ENCODE peak calls at places on chromosomes 12 and 14, in seven cellular contexts. One of them, this sample, is unnamed. For H3K4me1, the result is how much of the 10 kb centered on the place peaks cover.

GRCh38 chr12:12194206-12194605 is 72.6 kb downstream of the LRP6 start:
- DNase-seq in HepG2: peak
- DNase-seq in stomach: no peak
- DNase-seq in tibial nerve: no peak
- DNase-seq in H1: no peak
- DNase-seq in esophagus muscularis mucosa: no peak
- DNase-seq in A549: peak
- DNase-seq in this sample: no peak

GRCh38 chr14:61659582-61659981 is 35.7 kb upstream of the HIF1A start:
- DNase-seq in stomach: no peak
- DNase-seq in H1: no peak
- DNase-seq in tibial nerve: no peak
- DNase-seq in esophagus muscularis mucosa: no peak
- DNase-seq in A549: no peak
- DNase-seq in HepG2: no peak
- DNase-seq in this sample: no peak

GRCh38 chr14:81235096-81235495 is 14.3 kb upstream of the GTF2A1 start:
- DNase-seq in esophagus muscularis mucosa: no peak
- DNase-seq in A549: no peak
- DNase-seq in tibial nerve: no peak
- DNase-seq in H1: no peak
- DNase-seq in HepG2: no peak
- DNase-seq in stomach: no peak
- DNase-seq in this sample: no peak

GRCh38 chr12:53047221-53048032 is 2.4 kb upstream of the TNS2 start:
- DNase-seq in esophagus muscularis mucosa: peak
- DNase-seq in HepG2: peak
- DNase-seq in stomach: peak
- DNase-seq in tibial nerve: peak
- DNase-seq in H1: peak
- DNase-seq in A549: peak
- DNase-seq in this sample: peak

GRCh38 chr12:117120787-117121186 is 21.6 kb upstream of the TESC start:
- DNase-seq in H1: no peak
- DNase-seq in tibial nerve: no peak
- DNase-seq in A549: no peak
- DNase-seq in stomach: no peak
- DNase-seq in esophagus muscularis mucosa: no peak
- DNase-seq in HepG2: no peak
- DNase-seq in this sample: no peak

GRCh38 chr14:105890474-105891220 is 364.3 kb downstream of the TMEM121 start:
- DNase-seq in esophagus muscularis mucosa: no peak
- DNase-seq in HepG2: no peak
- DNase-seq in stomach: no peak
- DNase-seq in H1: no peak
- DNase-seq in A549: no peak
- DNase-seq in tibial nerve: no peak
- DNase-seq in this sample: peak

GRCh38 chr12:20429876-20430275 is 61.5 kb downstream of the PDE3A start:
- DNase-seq in tibial nerve: no peak
- DNase-seq in HepG2: no peak
- DNase-seq in A549: no peak
- DNase-seq in stomach: no peak
- DNase-seq in esophagus muscularis mucosa: no peak
- DNase-seq in H1: no peak
- DNase-seq in this sample: no peak

GRCh38 chr14:76323331-76324050 is 52.4 kb upstream of the ESRRB start:
- DNase-seq in H1: no peak
- DNase-seq in stomach: no peak
- DNase-seq in esophagus muscularis mucosa: no peak
- DNase-seq in HepG2: no peak
- DNase-seq in tibial nerve: no peak
- DNase-seq in A549: no peak
- DNase-seq in this sample: no peak

GRCh38 chr12:25994252-25994651 is 35.8 kb downstream of the RASSF8 start:
- DNase-seq in stomach: no peak
- DNase-seq in esophagus muscularis mucosa: no peak
- DNase-seq in tibial nerve: no peak
- DNase-seq in HepG2: no peak
- DNase-seq in H1: no peak
- DNase-seq in A549: no peak
- DNase-seq in this sample: no peak

GRCh38 chr12:90842477-90842876 is 112.5 kb downstream of the CCER1 start:
- DNase-seq in stomach: no peak
- DNase-seq in tibial nerve: no peak
- DNase-seq in H1: no peak
- DNase-seq in A549: no peak
- DNase-seq in esophagus muscularis mucosa: no peak
- DNase-seq in HepG2: no peak
- DNase-seq in this sample: no peak

GRCh38 chr14:53946404-53947400 is 9.9 kb downstream of the BMP4 start:
- DNase-seq in A549: no peak
- DNase-seq in esophagus muscularis mucosa: no peak
- DNase-seq in HepG2: no peak
- DNase-seq in stomach: no peak
- DNase-seq in H1: peak
- DNase-seq in tibial nerve: no peak
- DNase-seq in this sample: peak

GRCh38 chr14:36655963-36656768 is 5.5 kb upstream of the PAX9 start:
- DNase-seq in stomach: no peak
- DNase-seq in esophagus muscularis mucosa: no peak
- DNase-seq in HepG2: peak
- DNase-seq in H1: peak
- DNase-seq in A549: peak
- DNase-seq in tibial nerve: no peak
- DNase-seq in this sample: no peak

GRCh38 chr12:91937033-91937432 is 208.6 kb downstream of the BTG1 start:
- DNase-seq in stomach: no peak
- DNase-seq in tibial nerve: no peak
- DNase-seq in esophagus muscularis mucosa: no peak
- DNase-seq in H1: no peak
- DNase-seq in HepG2: no peak
- DNase-seq in A549: no peak
- DNase-seq in this sample: no peak

GRCh38 chr12:69886101-69886500 is 61.1 kb downstream of the MYRFL start:
- DNase-seq in esophagus muscularis mucosa: no peak
- DNase-seq in tibial nerve: no peak
- DNase-seq in stomach: no peak
- DNase-seq in H1: no peak
- DNase-seq in A549: no peak
- DNase-seq in HepG2: no peak
- DNase-seq in this sample: no peak

DNA sequence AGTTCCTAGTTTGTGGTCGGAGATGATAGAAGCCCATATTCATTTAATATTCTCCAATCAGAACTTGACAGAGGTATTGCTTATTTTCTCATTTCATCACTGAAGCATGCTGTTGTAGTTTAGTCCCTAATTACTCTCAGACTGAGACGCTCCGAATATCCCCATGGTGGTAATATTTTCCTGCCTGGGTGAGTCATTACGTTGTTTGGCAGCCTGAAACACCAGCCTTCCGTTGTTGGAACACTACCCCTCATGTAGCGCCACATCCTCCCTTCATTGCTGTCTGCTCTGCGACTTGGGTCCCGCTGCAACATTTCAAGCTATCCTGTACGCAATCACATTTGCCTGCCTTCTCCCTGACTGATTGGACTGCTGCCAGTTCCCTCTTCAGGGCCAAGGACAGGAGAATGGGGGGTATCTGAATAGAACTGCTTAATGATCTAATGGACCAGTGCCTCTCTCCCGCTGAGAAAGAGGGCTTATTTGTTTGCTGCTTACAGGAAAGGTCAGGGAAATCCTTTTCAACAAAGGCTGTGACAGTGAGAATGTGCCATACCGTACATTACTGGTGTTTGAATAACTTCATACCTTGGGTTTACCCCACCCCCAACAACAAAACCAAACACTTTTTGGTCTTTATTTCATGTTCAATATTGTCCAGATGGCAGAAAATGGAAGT is 369.2 kb downstream of the NPAS3 start:
- DNase-seq in HepG2: no peak
- DNase-seq in tibial nerve: peak
- DNase-seq in stomach: no peak
- DNase-seq in A549: no peak
- DNase-seq in esophagus muscularis mucosa: no peak
- DNase-seq in H1: peak
- DNase-seq in this sample: peak
- TF ChIP-seq EP300 in HepG2: no peak
- TF ChIP-seq EP300 in tibial nerve: peak
- TF ChIP-seq EP300 in stomach: no peak
- TF ChIP-seq EP300 in A549: no peak
- TF ChIP-seq EP300 in esophagus muscularis mucosa: no peak
- TF ChIP-seq EP300 in H1: no peak
- TF ChIP-seq EP300 in this sample: no peak

GRCh38 chr12:48958049-48958388 is 732 bp upstream of the ARF3 start:
- DNase-seq in A549: no peak
- DNase-seq in esophagus muscularis mucosa: no peak
- DNase-seq in HepG2: no peak
- DNase-seq in stomach: no peak
- DNase-seq in H1: no peak
- DNase-seq in tibial nerve: no peak
- DNase-seq in this sample: no peak

GRCh38 chr12:48961801-48962200 is 4.5 kb upstream of the ARF3 start:
- DNase-seq in H1: no peak
- DNase-seq in esophagus muscularis mucosa: no peak
- DNase-seq in A549: no peak
- DNase-seq in tibial nerve: no peak
- DNase-seq in stomach: no peak
- DNase-seq in HepG2: no peak
- DNase-seq in this sample: no peak

GRCh38 chr12:48960834-48961233 is 3.5 kb upstream of the ARF3 start:
- DNase-seq in HepG2: no peak
- DNase-seq in A549: no peak
- DNase-seq in H1: no peak
- DNase-seq in esophagus muscularis mucosa: no peak
- DNase-seq in tibial nerve: no peak
- DNase-seq in stomach: no peak
- DNase-seq in this sample: no peak

GRCh38 chr12:48957141-48958048 is at the start of gene ARF3:
- DNase-seq in H1: peak
- DNase-seq in stomach: peak
- DNase-seq in tibial nerve: peak
- DNase-seq in A549: peak
- DNase-seq in HepG2: peak
- DNase-seq in esophagus muscularis mucosa: peak
- DNase-seq in this sample: peak

DNA sequence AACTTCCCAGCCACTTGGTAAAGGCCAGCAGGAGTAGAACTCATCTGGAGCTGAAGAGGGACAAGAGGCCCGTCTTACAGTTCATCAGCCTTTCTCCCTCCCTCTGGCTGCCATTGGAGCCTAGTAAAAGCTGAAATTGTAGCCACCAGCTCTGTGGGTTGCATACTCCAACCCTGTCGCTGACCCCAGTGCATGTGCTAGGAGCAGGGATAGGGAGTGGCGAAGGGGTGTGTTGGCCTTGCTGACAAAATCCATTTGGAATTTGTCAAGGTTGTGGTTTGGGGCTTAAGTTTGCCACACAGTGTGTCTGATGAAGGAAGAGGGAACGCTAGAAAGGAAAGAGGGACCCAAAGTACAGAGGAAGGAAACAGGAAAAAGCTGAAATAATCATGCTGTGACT is 4.0 kb upstream of the ARF3 start:
- DNase-seq in HepG2: no peak
- DNase-seq in A549: no peak
- DNase-seq in stomach: no peak
- DNase-seq in esophagus muscularis mucosa: no peak
- DNase-seq in H1: no peak
- DNase-seq in tibial nerve: no peak
- DNase-seq in this sample: no peak
- H3K4me1 ChIP-seq in HepG2: under half
- H3K4me1 ChIP-seq in A549: under half
- H3K4me1 ChIP-seq in stomach: under half
- H3K4me1 ChIP-seq in esophagus muscularis mucosa: under half
- H3K4me1 ChIP-seq in H1: under half
- H3K4me1 ChIP-seq in tibial nerve: under half
- H3K4me1 ChIP-seq in this sample: under half

GRCh38 chr12:89345830-89346740 is 6.2 kb downstream of the DUSP6 start:
- DNase-seq in tibial nerve: peak
- DNase-seq in H1: peak
- DNase-seq in stomach: peak
- DNase-seq in esophagus muscularis mucosa: no peak
- DNase-seq in HepG2: no peak
- DNase-seq in A549: no peak
- DNase-seq in this sample: no peak
- TF ChIP-seq EP300 in tibial nerve: peak
- TF ChIP-seq EP300 in H1: no peak
- TF ChIP-seq EP300 in stomach: no peak
- TF ChIP-seq EP300 in esophagus muscularis mucosa: no peak
- TF ChIP-seq EP300 in HepG2: no peak
- TF ChIP-seq EP300 in A549: no peak
- TF ChIP-seq EP300 in this sample: no peak

GRCh38 chr14:103716091-103716801 is 636 bp downstream of the ZFYVE21 start:
- DNase-seq in H1: no peak
- DNase-seq in esophagus muscularis mucosa: no peak
- DNase-seq in HepG2: no peak
- DNase-seq in tibial nerve: no peak
- DNase-seq in A549: peak
- DNase-seq in stomach: no peak
- DNase-seq in this sample: peak

GRCh38 chr14:103713304-103714062 is 1.8 kb downstream of the XRCC3 start:
- DNase-seq in tibial nerve: no peak
- DNase-seq in stomach: no peak
- DNase-seq in esophagus muscularis mucosa: no peak
- DNase-seq in A549: no peak
- DNase-seq in HepG2: no peak
- DNase-seq in H1: no peak
- DNase-seq in this sample: no peak

GRCh38 chr14:103715052-103716000 is at the start of the genes XRCC3 and ZFYVE21:
- DNase-seq in esophagus muscularis mucosa: peak
- DNase-seq in A549: peak
- DNase-seq in stomach: peak
- DNase-seq in H1: peak
- DNase-seq in HepG2: peak
- DNase-seq in tibial nerve: peak
- DNase-seq in this sample: peak

GRCh38 chr14:103712633-103713247 is 2.5 kb downstream of the XRCC3 start:
- DNase-seq in H1: no peak
- DNase-seq in HepG2: no peak
- DNase-seq in A549: no peak
- DNase-seq in tibial nerve: no peak
- DNase-seq in stomach: peak
- DNase-seq in esophagus muscularis mucosa: no peak
- DNase-seq in this sample: no peak

DNA sequence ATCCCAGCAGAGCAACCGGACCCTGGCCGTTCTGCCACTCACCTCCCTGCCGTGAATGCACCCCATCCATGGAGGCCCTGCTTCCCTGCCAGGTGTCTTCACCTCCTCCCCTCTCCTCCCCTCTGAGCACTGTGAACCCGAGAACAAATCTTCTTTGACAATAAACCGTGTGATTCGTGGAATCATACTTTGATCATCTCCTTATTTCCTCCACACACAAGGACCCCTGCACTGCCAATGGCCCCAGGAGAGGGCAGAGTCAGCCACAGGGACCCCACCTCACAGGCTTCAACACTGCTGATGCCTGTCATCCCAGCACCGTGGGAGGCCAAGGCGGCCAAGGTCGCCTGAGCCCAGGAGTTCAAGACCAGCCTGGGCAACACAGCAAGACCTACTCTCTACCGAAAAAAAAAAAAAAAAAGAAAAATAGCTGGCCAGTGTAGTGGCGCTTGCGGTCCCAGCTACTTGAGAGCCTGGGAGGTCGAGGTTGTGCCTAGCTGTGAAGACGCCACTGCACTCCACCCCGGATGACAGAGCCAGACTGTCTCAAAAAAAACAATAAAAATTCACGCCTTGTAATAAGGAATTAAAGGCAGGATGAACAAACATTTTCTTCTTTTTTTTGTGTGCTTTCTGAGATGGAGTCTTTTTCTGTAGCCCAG is 1.1 kb downstream of the XRCC3 start:
- DNase-seq in tibial nerve: no peak
- DNase-seq in HepG2: no peak
- DNase-seq in stomach: no peak
- DNase-seq in esophagus muscularis mucosa: no peak
- DNase-seq in A549: no peak
- DNase-seq in H1: no peak
- DNase-seq in this sample: no peak
- H3K4me1 ChIP-seq in tibial nerve: under half
- H3K4me1 ChIP-seq in HepG2: under half
- H3K4me1 ChIP-seq in stomach: half or more
- H3K4me1 ChIP-seq in esophagus muscularis mucosa: half or more
- H3K4me1 ChIP-seq in A549: under half
- H3K4me1 ChIP-seq in H1: under half
- H3K4me1 ChIP-seq in this sample: under half